ENCODE peak calls at places on chromosome 5, in seven cellular contexts. O is keratinocyte, G is A549, T is esophagus squamous epithelium, H is heart left ventricle, W is fibroblast of pulmonary artery, N is cardiac fibroblast. I is an unnamed sample.
A peak's percentile ranks its signal among the peaks of the same experiment; 100 is the strongest.

GRCh38 chr5:62115009-62115408 is 191.0 kb upstream of the KIF2A start:
- DNase-seq in O (no peak), T (no peak), W (no peak), G (no peak), N (no peak), H (no peak), I (peak; percentile 14)

GRCh38 chr5:164012376-164012775 is 507.0 kb downstream of the MAT2B start:
- DNase-seq in W (no peak), T (no peak), N (no peak), G (no peak), O (no peak), H (no peak), I (no peak)

GRCh38 chr5:131230406-131230805 is 33.4 kb upstream of the CDC42SE2 start:
- DNase-seq in T (no peak), N (no peak), G (no peak), W (no peak), O (no peak), H (no peak), I (no peak)

GRCh38 chr5:73274870-73275756 is 102.1 kb downstream of the TMEM174 start:
- DNase-seq in O (no peak), W (no peak), H (no peak), T (no peak), G (no peak), N (no peak), I (peak; percentile 55)

GRCh38 chr5:147509710-147510651 is at the start of gene DPYSL3:
- DNase-seq in O (no peak), W (peak; percentile 84), H (peak; percentile 74), G (peak; percentile 13), N (peak; percentile 72), T (no peak), I (peak; percentile 70)

GRCh38 chr5:138601444-138601843 is 26.2 kb upstream of the HSPA9 start:
- DNase-seq in T (no peak), G (no peak), O (no peak), H (no peak), N (peak; percentile 92), W (peak; percentile 88), I (peak; percentile 86)

GRCh38 chr5:177133119-177133844 is at the start of gene NSD1:
- DNase-seq in G (peak; percentile 63), O (peak; percentile 13), H (peak; percentile 90), W (peak; percentile 63), T (peak; percentile 71), N (peak; percentile 65), I (peak; percentile 65)

GRCh38 chr5:139635606-139636206 is 12.4 kb upstream of the CXXC5 start:
- DNase-seq in T (no peak), W (peak; percentile 95), N (peak; percentile 96), H (peak; percentile 92), G (no peak), O (no peak), I (peak; percentile 57)

GRCh38 chr5:132001647-132002561 is 9.6 kb downstream of the ACSL6 start:
- DNase-seq in O (no peak), W (peak; percentile 17), H (no peak), N (peak; percentile 36), T (no peak), G (no peak), I (no peak)

GRCh38 chr5:102798103-102798502 is 43.0 kb downstream of the PAM start:
- DNase-seq in G (no peak), H (no peak), W (no peak), T (no peak), O (no peak), N (no peak), I (no peak)

GRCh38 chr5:157816682-157817268 is 42.2 kb downstream of the CLINT1 start:
- DNase-seq in O (no peak), H (no peak), T (no peak), N (peak; percentile 43), W (peak; percentile 47), G (no peak), I (peak; percentile 14)
- H3K4me3 ChIP-seq in O (no peak overlapping the region), H (no peak overlapping the region), T (no peak overlapping the region), N (no peak overlapping the region), W (no peak overlapping the region), G (no peak overlapping the region), I (no peak overlapping the region)

GRCh38 chr5:10018211-10018610 is 231.5 kb downstream of the ATPSCKMT start:
- DNase-seq in T (no peak), G (no peak), W (peak; percentile 57), O (no peak), H (no peak), N (no peak), I (no peak)
- TF ChIP-seq CTCF in T (no peak), G (no peak), W (no peak), O (no peak), H (no peak), N (no peak), I (no peak)

GRCh38 chr5:149870697-149871096 is 73.9 kb downstream of the PDE6A start:
- DNase-seq in W (no peak), H (no peak), O (no peak), G (no peak), N (no peak), T (no peak), I (no peak)
- H3K4me3 ChIP-seq in W (no peak overlapping the region), H (no peak overlapping the region), O (no peak overlapping the region), G (no peak overlapping the region), N (no peak overlapping the region), T (no peak overlapping the region), I (no peak overlapping the region)

GRCh38 chr5:57277085-57277484 is 103.2 kb downstream of the GPBP1 start:
- DNase-seq in N (peak; percentile 65), H (no peak), T (no peak), O (no peak), W (peak; percentile 68), G (peak; percentile 18), I (peak; percentile 33)
- TF ChIP-seq CTCF in N (no peak), H (no peak), T (no peak), O (no peak), W (peak; percentile 36), G (peak; percentile 64), I (peak; percentile 14)

GRCh38 chr5:502325-503079 is 21.7 kb downstream of the SLC9A3 start:
- DNase-seq in N (no peak), G (no peak), T (no peak), H (no peak), W (no peak), O (no peak), I (no peak)
- H3K4me3 ChIP-seq in N (no peak overlapping the region), G (no peak overlapping the region), T (no peak overlapping the region), H (no peak overlapping the region), W (no peak overlapping the region), O (no peak overlapping the region), I (no peak overlapping the region)

I was measured in epithelial cell of esophagus.